ENCODE peak calls at places on chromosomes 4 and X, in four cellular contexts. One of them, this sample, is unnamed.

GRCh38 chr4:17962171-17962570 is 59.4 kb downstream of the LCORL start:
- DNase-seq in NCI-H2029: no peak
- DNase-seq in iris pigment epithelial cell: peak
- DNase-seq in stimulated activated CD8-positive, alpha-beta memory T cell treated with anti-CD3 and anti-CD28 coated beads, Interleukin-4, amount 100 ng/mL, for 4 hours: no peak
- DNase-seq in this sample: no peak

GRCh38 chrX:65750674-65751469 is 83.4 kb downstream of the MSN start:
- DNase-seq in NCI-H2029: no peak
- DNase-seq in iris pigment epithelial cell: no peak
- DNase-seq in stimulated activated CD8-positive, alpha-beta memory T cell treated with anti-CD3 and anti-CD28 coated beads, Interleukin-4, amount 100 ng/mL, for 4 hours: peak
- DNase-seq in this sample: no peak

GRCh38 chr4:24321151-24321550 is 263.2 kb downstream of the DHX15 start:
- DNase-seq in iris pigment epithelial cell: no peak
- DNase-seq in NCI-H2029: no peak
- DNase-seq in stimulated activated CD8-positive, alpha-beta memory T cell treated with anti-CD3 and anti-CD28 coated beads, Interleukin-4, amount 100 ng/mL, for 4 hours: no peak
- DNase-seq in this sample: no peak

GRCh38 chr4:73922317-73922716 is 53.1 kb downstream of the CXCL1 start:
- DNase-seq in stimulated activated CD8-positive, alpha-beta memory T cell treated with anti-CD3 and anti-CD28 coated beads, Interleukin-4, amount 100 ng/mL, for 4 hours: no peak
- DNase-seq in NCI-H2029: no peak
- DNase-seq in iris pigment epithelial cell: no peak
- DNase-seq in this sample: no peak

GRCh38 chrX:23338334-23338733 is 3.7 kb downstream of the PTCHD1 start:
- DNase-seq in stimulated activated CD8-positive, alpha-beta memory T cell treated with anti-CD3 and anti-CD28 coated beads, Interleukin-4, amount 100 ng/mL, for 4 hours: no peak
- DNase-seq in iris pigment epithelial cell: no peak
- DNase-seq in NCI-H2029: no peak
- DNase-seq in this sample: no peak

GRCh38 chr4:162011039-162011438 is 152.8 kb downstream of the FSTL5 start:
- DNase-seq in stimulated activated CD8-positive, alpha-beta memory T cell treated with anti-CD3 and anti-CD28 coated beads, Interleukin-4, amount 100 ng/mL, for 4 hours: no peak
- DNase-seq in NCI-H2029: no peak
- DNase-seq in iris pigment epithelial cell: peak
- DNase-seq in this sample: no peak

GRCh38 chr4:64883087-64883926 is 474.1 kb upstream of the TECRL start:
- DNase-seq in stimulated activated CD8-positive, alpha-beta memory T cell treated with anti-CD3 and anti-CD28 coated beads, Interleukin-4, amount 100 ng/mL, for 4 hours: no peak
- DNase-seq in NCI-H2029: no peak
- DNase-seq in iris pigment epithelial cell: no peak
- DNase-seq in this sample: no peak

GRCh38 chr4:142044271-142044670 is 407.9 kb downstream of the IL15 start:
- DNase-seq in iris pigment epithelial cell: no peak
- DNase-seq in stimulated activated CD8-positive, alpha-beta memory T cell treated with anti-CD3 and anti-CD28 coated beads, Interleukin-4, amount 100 ng/mL, for 4 hours: no peak
- DNase-seq in NCI-H2029: no peak
- DNase-seq in this sample: no peak

GRCh38 chrX:6849711-6850415 is 297.6 kb upstream of the STS start:
- DNase-seq in iris pigment epithelial cell: no peak
- DNase-seq in NCI-H2029: no peak
- DNase-seq in stimulated activated CD8-positive, alpha-beta memory T cell treated with anti-CD3 and anti-CD28 coated beads, Interleukin-4, amount 100 ng/mL, for 4 hours: no peak
- DNase-seq in this sample: no peak

GRCh38 chr4:105714071-105714521 is 5.5 kb downstream of the GSTCD start:
- DNase-seq in NCI-H2029: no peak
- DNase-seq in iris pigment epithelial cell: peak
- DNase-seq in stimulated activated CD8-positive, alpha-beta memory T cell treated with anti-CD3 and anti-CD28 coated beads, Interleukin-4, amount 100 ng/mL, for 4 hours: no peak
- DNase-seq in this sample: no peak

GRCh38 chr4:8255698-8256441 is 13.7 kb upstream of the HTRA3 start:
- DNase-seq in stimulated activated CD8-positive, alpha-beta memory T cell treated with anti-CD3 and anti-CD28 coated beads, Interleukin-4, amount 100 ng/mL, for 4 hours: no peak
- DNase-seq in iris pigment epithelial cell: no peak
- DNase-seq in NCI-H2029: no peak
- DNase-seq in this sample: no peak

GRCh38 chr4:150104401-150105027 is 26.3 kb downstream of the DCLK2 start:
- DNase-seq in iris pigment epithelial cell: no peak
- DNase-seq in stimulated activated CD8-positive, alpha-beta memory T cell treated with anti-CD3 and anti-CD28 coated beads, Interleukin-4, amount 100 ng/mL, for 4 hours: no peak
- DNase-seq in NCI-H2029: no peak
- DNase-seq in this sample: no peak

GRCh38 chrX:151609222-151609621 is 45.7 kb downstream of the PASD1 start:
- DNase-seq in iris pigment epithelial cell: no peak
- DNase-seq in NCI-H2029: no peak
- DNase-seq in stimulated activated CD8-positive, alpha-beta memory T cell treated with anti-CD3 and anti-CD28 coated beads, Interleukin-4, amount 100 ng/mL, for 4 hours: no peak
- DNase-seq in this sample: no peak

GRCh38 chrX:104428231-104428630 is 137.8 kb upstream of the IL1RAPL2 start:
- DNase-seq in iris pigment epithelial cell: peak
- DNase-seq in NCI-H2029: no peak
- DNase-seq in stimulated activated CD8-positive, alpha-beta memory T cell treated with anti-CD3 and anti-CD28 coated beads, Interleukin-4, amount 100 ng/mL, for 4 hours: no peak
- DNase-seq in this sample: no peak

GRCh38 chrX:129763666-129764065 is 16.1 kb upstream of the SASH3 start:
- DNase-seq in iris pigment epithelial cell: no peak
- DNase-seq in NCI-H2029: no peak
- DNase-seq in stimulated activated CD8-positive, alpha-beta memory T cell treated with anti-CD3 and anti-CD28 coated beads, Interleukin-4, amount 100 ng/mL, for 4 hours: no peak
- DNase-seq in this sample: no peak

GRCh38 chr4:140609548-140610425 is 41.0 kb upstream of the UCP1 start:
- DNase-seq in iris pigment epithelial cell: peak
- DNase-seq in stimulated activated CD8-positive, alpha-beta memory T cell treated with anti-CD3 and anti-CD28 coated beads, Interleukin-4, amount 100 ng/mL, for 4 hours: no peak
- DNase-seq in NCI-H2029: peak
- DNase-seq in this sample: peak